ENCODE peak calls at places on chromosomes 6 and 20, in four cellular contexts. One of them, this sample, is unnamed.

GRCh38 chr6:36660771-36661471 is 17.6 kb upstream of the CDKN1A start:
- DNase-seq in DMS79 treated with DMSO at 0.1 percent for 48 hours: no peak
- DNase-seq in stomach: peak
- DNase-seq in hepatocyte: peak
- DNase-seq in this sample: peak

GRCh38 chr6:73519943-73520687 is 717 bp downstream of the EEF1A1 start:
- DNase-seq in DMS79 treated with DMSO at 0.1 percent for 48 hours: peak
- DNase-seq in stomach: peak
- DNase-seq in hepatocyte: peak
- DNase-seq in this sample: peak

GRCh38 chr6:89360415-89360999 is 8.0 kb upstream of the UBE2J1 start:
- DNase-seq in DMS79 treated with DMSO at 0.1 percent for 48 hours: no peak
- DNase-seq in stomach: no peak
- DNase-seq in hepatocyte: no peak
- DNase-seq in this sample: peak

GRCh38 chr20:7650481-7650880 is 289.8 kb downstream of the HAO1 start:
- DNase-seq in DMS79 treated with DMSO at 0.1 percent for 48 hours: peak
- DNase-seq in stomach: no peak
- DNase-seq in hepatocyte: no peak
- DNase-seq in this sample: peak

GRCh38 chr20:61240814-61241213 is 11.2 kb upstream of the CDH4 start:
- DNase-seq in DMS79 treated with DMSO at 0.1 percent for 48 hours: no peak
- DNase-seq in stomach: no peak
- DNase-seq in hepatocyte: no peak
- DNase-seq in this sample: no peak

GRCh38 chr6:33205172-33206026 is 944 bp downstream of the HSD17B8 start:
- DNase-seq in DMS79 treated with DMSO at 0.1 percent for 48 hours: no peak
- DNase-seq in stomach: no peak
- DNase-seq in hepatocyte: peak
- DNase-seq in this sample: peak

GRCh38 chr20:24675651-24676352 is 206.4 kb downstream of the SYNDIG1 start:
- DNase-seq in DMS79 treated with DMSO at 0.1 percent for 48 hours: no peak
- DNase-seq in stomach: no peak
- DNase-seq in hepatocyte: no peak
- DNase-seq in this sample: no peak

GRCh38 chr6:27188206-27188884 is 59.2 kb upstream of the PRSS16 start:
- DNase-seq in DMS79 treated with DMSO at 0.1 percent for 48 hours: peak
- DNase-seq in stomach: peak
- DNase-seq in hepatocyte: peak
- DNase-seq in this sample: peak

GRCh38 chr6:146598785-146599405 is at the start of gene ADGB:
- DNase-seq in DMS79 treated with DMSO at 0.1 percent for 48 hours: no peak
- DNase-seq in stomach: peak
- DNase-seq in hepatocyte: peak
- DNase-seq in this sample: peak

GRCh38 chr20:44394520-44395182 is 39.2 kb downstream of the HNF4A start:
- DNase-seq in DMS79 treated with DMSO at 0.1 percent for 48 hours: no peak
- DNase-seq in stomach: no peak
- DNase-seq in hepatocyte: peak
- DNase-seq in this sample: no peak

GRCh38 chr6:161586866-161587265 is 313.0 kb upstream of the AGPAT4 start:
- DNase-seq in DMS79 treated with DMSO at 0.1 percent for 48 hours: no peak
- DNase-seq in stomach: no peak
- DNase-seq in hepatocyte: no peak
- DNase-seq in this sample: no peak

GRCh38 chr6:158767714-158768113 is 51.5 kb downstream of the EZR start:
- DNase-seq in DMS79 treated with DMSO at 0.1 percent for 48 hours: peak
- DNase-seq in stomach: no peak
- DNase-seq in hepatocyte: no peak
- DNase-seq in this sample: no peak

GRCh38 chr6:34457747-34458462 is 8.0 kb upstream of the PACSIN1 start:
- DNase-seq in DMS79 treated with DMSO at 0.1 percent for 48 hours: no peak
- DNase-seq in stomach: no peak
- DNase-seq in hepatocyte: no peak
- DNase-seq in this sample: no peak

GRCh38 chr20:6079011-6079410 is 25.2 kb upstream of the LRRN4 start:
- DNase-seq in DMS79 treated with DMSO at 0.1 percent for 48 hours: no peak
- DNase-seq in stomach: no peak
- DNase-seq in hepatocyte: no peak
- DNase-seq in this sample: no peak

GRCh38 chr6:106223300-106223930 is 102.1 kb downstream of the ATG5 start:
- DNase-seq in DMS79 treated with DMSO at 0.1 percent for 48 hours: peak
- DNase-seq in stomach: peak
- DNase-seq in hepatocyte: peak
- DNase-seq in this sample: peak

GRCh38 chr6:163162874-163163213 is 251.7 kb upstream of the QKI start:
- DNase-seq in DMS79 treated with DMSO at 0.1 percent for 48 hours: no peak
- DNase-seq in stomach: no peak
- DNase-seq in hepatocyte: no peak
- DNase-seq in this sample: no peak

GRCh38 chr20:50348118-50348517 is 157.5 kb downstream of the CEBPB start:
- DNase-seq in DMS79 treated with DMSO at 0.1 percent for 48 hours: no peak
- DNase-seq in stomach: no peak
- DNase-seq in hepatocyte: no peak
- DNase-seq in this sample: no peak

GRCh38 chr6:36897629-36898028 is 11.9 kb downstream of the C6orf89 start:
- DNase-seq in DMS79 treated with DMSO at 0.1 percent for 48 hours: no peak
- DNase-seq in stomach: no peak
- DNase-seq in hepatocyte: peak
- DNase-seq in this sample: no peak

GRCh38 chr6:83633149-83633548 is 75.8 kb downstream of the SNAP91 start:
- DNase-seq in DMS79 treated with DMSO at 0.1 percent for 48 hours: no peak
- DNase-seq in stomach: no peak
- DNase-seq in hepatocyte: no peak
- DNase-seq in this sample: no peak

GRCh38 chr20:63167918-63168520 is 47.9 kb downstream of the YTHDF1 start:
- DNase-seq in DMS79 treated with DMSO at 0.1 percent for 48 hours: no peak
- DNase-seq in stomach: no peak
- DNase-seq in hepatocyte: no peak
- DNase-seq in this sample: no peak

GRCh38 chr6:99225172-99225571 is 124.3 kb downstream of the FAXC start:
- DNase-seq in DMS79 treated with DMSO at 0.1 percent for 48 hours: no peak
- DNase-seq in stomach: no peak
- DNase-seq in hepatocyte: no peak
- DNase-seq in this sample: no peak

GRCh38 chr20:5150226-5151076 is 23.6 kb downstream of the CDS2 start:
- DNase-seq in DMS79 treated with DMSO at 0.1 percent for 48 hours: no peak
- DNase-seq in stomach: no peak
- DNase-seq in hepatocyte: peak
- DNase-seq in this sample: peak

GRCh38 chr6:157091243-157091642 is 232.1 kb downstream of the TMEM242 start:
- DNase-seq in DMS79 treated with DMSO at 0.1 percent for 48 hours: no peak
- DNase-seq in stomach: no peak
- DNase-seq in hepatocyte: no peak
- DNase-seq in this sample: no peak

GRCh38 chr6:37283268-37283667 is 25.3 kb upstream of the TMEM217 start:
- DNase-seq in DMS79 treated with DMSO at 0.1 percent for 48 hours: peak
- DNase-seq in stomach: no peak
- DNase-seq in hepatocyte: no peak
- DNase-seq in this sample: peak